ENCODE peak calls at places on chromosomes 16 and 17, in six cellular contexts. J is sigmoid colon, P is SK-N-SH, T is HepG2, U is K562, L is A549. W is an unnamed sample.

GRCh38 chr17:15404116-15404730 is 62.8 kb upstream of the TEKT3 start:
- DNase-seq in J (no peak), P (no peak), T (no peak), U (no peak), L (no peak), W (no peak)

GRCh38 chr17:36849871-36850348 is 87.4 kb upstream of the LHX1 start:
- DNase-seq in J (no peak), P (no peak), T (no peak), U (peak), L (peak), W (no peak)

GRCh38 chr16:12716658-12717057 is 87.0 kb downstream of the CPPED1 start:
- DNase-seq in J (no peak), P (no peak), T (peak), U (no peak), L (no peak), W (no peak)

GRCh38 chr17:60524463-60525346 is 1.3 kb downstream of the APPBP2 start:
- DNase-seq in J (no peak), P (peak), T (no peak), U (no peak), L (no peak), W (no peak)

GRCh38 chr16:1494129-1494640 is 1.0 kb downstream of the TELO2 start:
- DNase-seq in J (peak), P (peak), T (peak), U (peak), L (peak), W (peak)

GRCh38 chr16:49918257-49918656 is 62.3 kb upstream of the ZNF423 start:
- DNase-seq in J (no peak), P (no peak), T (no peak), U (peak), L (no peak), W (no peak)

GRCh38 chr17:35519442-35519841 is 18.0 kb downstream of the SLFN12L start:
- DNase-seq in J (no peak), P (no peak), T (no peak), U (no peak), L (no peak), W (no peak)

GRCh38 chr16:29831490-29831889 is 11.2 kb downstream of the MVP start:
- DNase-seq in J (no peak), P (no peak), T (no peak), U (no peak), L (no peak), W (no peak)

GRCh38 chr17:2282297-2282873 is 21.2 kb downstream of the SMG6 start:
- DNase-seq in J (no peak), P (peak), T (peak), U (peak), L (peak), W (no peak)

GRCh38 chr16:29821663-29822115 is 1.4 kb downstream of the MVP start:
- DNase-seq in J (no peak), P (no peak), T (no peak), U (no peak), L (peak), W (peak)

GRCh38 chr16:15617901-15618300 is 25.1 kb downstream of the MARF1 start:
- DNase-seq in J (no peak), P (no peak), T (no peak), U (no peak), L (no peak), W (no peak)

GRCh38 chr16:82092711-82093110 is 57.7 kb downstream of the HSD17B2 start:
- DNase-seq in J (no peak), P (no peak), T (no peak), U (no peak), L (no peak), W (no peak)

GRCh38 chr17:17538417-17539391 is 42.5 kb upstream of the RASD1 start:
- DNase-seq in J (no peak), P (no peak), T (peak), U (peak), L (peak), W (peak)

GRCh38 chr17:10295728-10296343 is 77.0 kb downstream of the MYH13 start:
- DNase-seq in J (no peak), P (peak), T (peak), U (peak), L (peak), W (no peak)

GRCh38 chr17:28925912-28926365 is 23.1 kb upstream of the DHRS13 start:
- DNase-seq in J (no peak), P (no peak), T (no peak), U (no peak), L (no peak), W (no peak)

GRCh38 chr17:29590979-29591736 is 1.7 kb upstream of the GIT1 start:
- DNase-seq in J (peak), P (peak), T (peak), U (peak), L (peak), W (no peak)

GRCh38 chr17:29393451-29393850 is 3.3 kb downstream of the TAOK1 start:
- DNase-seq in J (no peak), P (no peak), T (no peak), U (no peak), L (no peak), W (no peak)

GRCh38 chr17:74199306-74200092 is 4.0 kb upstream of the RPL38 start:
- DNase-seq in J (peak), P (peak), T (peak), U (peak), L (peak), W (peak)

GRCh38 chr17:41844971-41845370 is 7.3 kb downstream of the KLHL10 start:
- DNase-seq in J (peak), P (no peak), T (no peak), U (no peak), L (no peak), W (no peak)

GRCh38 chr17:74408262-74408661 is 23.6 kb upstream of the GPRC5C start:
- DNase-seq in J (no peak), P (no peak), T (peak), U (peak), L (peak), W (peak)

GRCh38 chr17:73215414-73215813 is 22.6 kb downstream of the COG1 start:
- DNase-seq in J (no peak), P (no peak), T (no peak), U (no peak), L (no peak), W (no peak)

GRCh38 chr17:14298221-14298994 is 2.5 kb upstream of the HS3ST3B1 start:
- DNase-seq in J (no peak), P (no peak), T (no peak), U (no peak), L (no peak), W (no peak)

GRCh38 chr17:36934144-36934758 is 3.0 kb upstream of the LHX1 start:
- DNase-seq in J (no peak), P (peak), T (no peak), U (no peak), L (peak), W (no peak)

GRCh38 chr16:74982303-74982702 is 2.6 kb downstream of the WDR59 start:
- DNase-seq in J (no peak), P (no peak), T (no peak), U (no peak), L (no peak), W (no peak)

GRCh38 chr16:55503726-55504553 is 4.9 kb upstream of the LPCAT2 start:
- DNase-seq in J (no peak), P (no peak), T (no peak), U (no peak), L (no peak), W (no peak)

GRCh38 chr16:55499951-55500350 is 8.9 kb upstream of the LPCAT2 start:
- DNase-seq in J (peak), P (no peak), T (no peak), U (no peak), L (no peak), W (no peak)

GRCh38 chr16:55505333-55506015 is 3.4 kb upstream of the LPCAT2 start:
- DNase-seq in J (no peak), P (no peak), T (no peak), U (no peak), L (no peak), W (no peak)

GRCh38 chr16:55501549-55502322 is 7.1 kb upstream of the LPCAT2 start:
- DNase-seq in J (no peak), P (peak), T (no peak), U (peak), L (no peak), W (no peak)

DNA sequence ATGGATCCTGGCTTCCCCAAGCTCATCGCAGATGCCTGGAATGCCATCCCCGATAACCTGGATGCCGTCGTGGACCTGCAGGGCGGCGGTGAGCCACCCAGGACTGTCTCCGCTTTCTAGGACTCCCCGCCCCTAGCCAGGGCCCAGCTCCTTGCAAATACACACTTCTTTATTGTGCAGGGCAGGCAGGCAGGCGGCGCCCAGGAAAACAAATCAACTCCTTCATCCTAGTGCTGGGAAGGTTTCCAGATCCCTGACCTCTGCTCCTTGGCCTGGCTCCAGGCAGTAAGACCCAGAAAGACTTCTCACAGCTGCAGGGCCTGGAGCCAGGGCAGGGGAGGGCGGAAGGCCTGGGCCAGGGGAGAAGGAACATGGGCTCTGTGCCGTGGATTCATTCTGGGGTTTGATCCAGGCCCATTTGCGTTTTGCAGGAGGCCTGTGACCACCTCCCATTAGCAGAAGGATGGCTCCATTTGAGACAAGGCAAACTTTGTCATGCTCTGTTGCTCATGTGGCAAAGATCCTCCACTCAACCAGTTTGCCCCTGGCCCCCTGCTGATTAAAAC is 6.0 kb upstream of the LPCAT2 start:
- DNase-seq in J (peak), P (peak), T (peak), U (no peak), L (no peak), W (peak)
- TF ChIP-seq CTCF in J (no peak), P (peak), T (peak), U (no peak), L (no peak), W (no peak)

GRCh38 chr17:82238562-82239201 is 9.8 kb downstream of the SLC16A3 start:
- DNase-seq in J (peak), P (no peak), T (no peak), U (peak), L (no peak), W (peak)

GRCh38 chr17:82237083-82237745 is 8.4 kb downstream of the SLC16A3 start:
- DNase-seq in J (peak), P (no peak), T (no peak), U (no peak), L (no peak), W (no peak)

GRCh38 chr17:82236142-82236971 is 7.5 kb downstream of the SLC16A3 start:
- DNase-seq in J (peak), P (peak), T (peak), U (peak), L (peak), W (peak)

GRCh38 chr17:82239401-82239925 is 10.6 kb downstream of the SLC16A3 start:
- DNase-seq in J (no peak), P (no peak), T (no peak), U (no peak), L (no peak), W (no peak)

DNA sequence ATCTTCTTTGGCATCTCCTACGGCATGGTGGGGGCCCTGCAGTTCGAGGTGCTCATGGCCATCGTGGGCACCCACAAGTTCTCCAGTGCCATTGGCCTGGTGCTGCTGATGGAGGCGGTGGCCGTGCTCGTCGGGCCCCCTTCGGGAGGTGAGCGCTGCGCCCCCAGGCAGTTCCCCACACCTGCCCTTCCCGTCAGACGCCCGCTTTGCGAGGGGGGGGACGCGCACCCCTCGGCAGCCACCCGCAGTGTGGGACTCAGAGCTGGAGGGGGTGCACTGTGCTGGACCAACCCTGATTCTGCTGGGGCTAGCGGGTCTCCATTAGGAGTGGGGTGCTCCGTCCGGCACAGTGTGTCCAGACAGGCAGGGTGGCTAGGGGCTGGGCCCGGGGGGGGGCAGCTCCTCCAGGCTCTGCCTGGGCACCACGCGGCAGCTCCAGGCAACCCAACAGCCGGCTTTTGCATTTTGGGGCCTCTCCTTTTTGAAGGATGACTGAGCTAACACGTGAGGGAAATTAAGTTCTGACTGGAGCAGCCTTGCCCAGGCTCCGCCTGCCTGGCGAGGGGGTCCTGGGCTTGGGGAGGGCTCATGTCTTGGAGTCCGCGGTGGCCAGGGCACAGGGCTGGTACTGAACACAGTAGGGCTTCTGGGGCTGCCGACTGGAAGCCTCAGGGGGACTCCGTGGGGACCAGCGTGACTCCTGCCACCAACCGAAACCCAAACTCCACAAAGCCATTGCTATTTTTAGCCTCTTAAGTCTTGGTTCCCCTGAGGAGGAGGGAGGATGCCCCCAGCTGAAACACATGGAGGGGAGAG is 9.1 kb downstream of the SLC16A3 start:
- DNase-seq in J (peak), P (no peak), T (no peak), U (no peak), L (no peak), W (no peak)
- H3K4me3 ChIP-seq in J (no peak), P (no peak), T (no peak), U (peak), L (no peak), W (peak)

DNA sequence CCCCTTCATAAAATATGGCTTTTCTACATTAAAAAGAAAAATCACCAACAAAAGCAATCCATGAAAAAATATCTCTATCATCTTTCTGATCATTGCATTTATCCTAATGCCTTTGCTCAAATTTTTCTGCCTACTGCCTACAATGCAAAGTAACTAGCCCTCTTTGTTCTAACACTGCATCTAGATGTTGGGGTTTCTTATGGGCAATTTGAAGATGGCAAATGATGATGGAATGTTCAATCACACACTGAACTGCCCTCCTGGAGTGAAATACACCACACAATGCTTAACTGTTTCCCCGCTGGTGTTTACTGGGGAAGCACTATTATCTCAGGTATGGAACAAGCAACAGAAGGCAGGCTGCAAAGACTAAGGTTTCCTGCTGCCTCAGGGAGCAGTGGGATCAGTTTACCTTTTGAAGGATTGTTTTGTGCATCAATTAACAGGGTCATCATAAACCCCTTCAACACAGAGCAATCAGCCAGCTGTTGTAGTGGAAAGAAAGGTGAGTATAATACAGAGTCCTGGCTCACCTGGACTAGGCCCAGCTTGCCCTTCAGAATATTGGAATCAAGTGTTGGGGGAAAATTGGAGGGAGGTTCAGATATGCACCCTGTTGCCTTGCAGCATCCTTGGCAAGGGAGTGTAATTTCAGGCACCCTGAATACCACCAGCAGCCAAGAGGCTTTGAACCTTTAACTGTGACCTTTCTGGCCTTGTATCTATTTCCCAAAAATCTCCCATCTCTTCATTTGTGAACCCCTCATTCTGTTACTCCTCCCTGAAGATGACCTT is 105.4 kb upstream of the CDH11 start:
- DNase-seq in J (no peak), P (no peak), T (no peak), U (no peak), L (no peak), W (no peak)
- TF ChIP-seq EP300 in J (no peak), P (no peak), T (no peak), U (no peak), L (no peak), W (no peak)

GRCh38 chr16:71648921-71649320 is 22.9 kb downstream of the MARVELD3 start:
- DNase-seq in J (no peak), P (no peak), T (peak), U (no peak), L (peak), W (no peak)
- TF ChIP-seq CTCF in J (no peak), P (peak), T (peak), U (peak), L (peak), W (no peak)

GRCh38 chr16:69108905-69109252 is 3.4 kb downstream of the HAS3 start:
- DNase-seq in J (no peak), P (no peak), T (no peak), U (no peak), L (no peak), W (no peak)
- H3K4me3 ChIP-seq in J (no peak), P (no peak), T (no peak), U (no peak), L (no peak), W (no peak)

GRCh38 chr17:55731586-55732250 is 9.1 kb upstream of the TMEM100 start:
- DNase-seq in J (peak), P (no peak), T (no peak), U (peak), L (no peak), W (no peak)
- TF ChIP-seq EP300 in J (no peak), P (no peak), T (no peak), U (no peak), L (no peak), W (no peak)

GRCh38 chr17:75615301-75615700 is 17.9 kb upstream of the SMIM5 start:
- DNase-seq in J (no peak), P (no peak), T (no peak), U (no peak), L (no peak), W (no peak)
- TF ChIP-seq CTCF in J (no peak), P (no peak), T (peak), U (peak), L (peak), W (no peak)